ENCODE peak calls at places on chromosomes 12 and 14, in seven cellular contexts. O is T-helper 17 cell, Y is GM23248, D is CMK, H is endothelial cell of umbilical vein, M is hippocampal formation, P is NCI-H345. J is an unnamed sample.

GRCh38 chr12:121530600-121531355 is 50.0 kb downstream of the KDM2B start:
- DNase-seq in O (peak; percentile 29), Y (peak; percentile 81), D (peak; percentile 48), H (peak; percentile 72), M (peak; percentile 4), P (no peak), J (peak; percentile 25)

GRCh38 chr14:103556976-103557758 is 5.3 kb downstream of the BAG5 start:
- DNase-seq in O (no peak), Y (no peak), D (no peak), H (no peak), M (no peak), P (peak; percentile 38), J (no peak)

GRCh38 chr12:124456652-124457152 is 110.7 kb downstream of the NCOR2 start:
- DNase-seq in O (peak; percentile 32), Y (no peak), D (peak; percentile 67), H (no peak), M (no peak), P (no peak), J (peak; percentile 20)

GRCh38 chr14:101761881-101762529 is 496 bp downstream of the PPP2R5C start:
- DNase-seq in O (peak; percentile 37), Y (peak; percentile 68), D (no peak), H (peak; percentile 24), M (no peak), P (peak; percentile 37), J (peak; percentile 42)

GRCh38 chr12:56118688-56119045 is 601 bp downstream of the ZC3H10 start:
- DNase-seq in O (no peak), Y (no peak), D (no peak), H (no peak), M (no peak), P (peak; percentile 21), J (no peak)

GRCh38 chr12:5518584-5519365 is 86.9 kb downstream of the NTF3 start:
- DNase-seq in O (no peak), Y (no peak), D (no peak), H (no peak), M (no peak), P (no peak), J (no peak)

GRCh38 chr12:63782466-63782865 is 2.8 kb downstream of the RXYLT1 start:
- DNase-seq in O (no peak), Y (no peak), D (no peak), H (no peak), M (no peak), P (no peak), J (no peak)

GRCh38 chr14:58829594-58829993 is 191.8 kb downstream of the DACT1 start:
- DNase-seq in O (no peak), Y (no peak), D (no peak), H (no peak), M (no peak), P (peak; percentile 65), J (peak; percentile 94)

GRCh38 chr12:27779416-27779815 is 617 bp upstream of the KLHL42 start:
- DNase-seq in O (no peak), Y (peak; percentile 39), D (no peak), H (peak; percentile 25), M (peak; percentile 48), P (peak; percentile 25), J (peak; percentile 5)

GRCh38 chr14:54650331-54651017 is 83.5 kb downstream of the SAMD4A start:
- DNase-seq in O (no peak), Y (peak; percentile 84), D (peak; percentile 1), H (peak; percentile 93), M (peak; percentile 31), P (no peak), J (no peak)

GRCh38 chr12:118750666-118751065 is 230.7 kb upstream of the SRRM4 start:
- DNase-seq in O (no peak), Y (no peak), D (no peak), H (no peak), M (no peak), P (no peak), J (no peak)

GRCh38 chr12:12839003-12839395 is 25.9 kb downstream of the DDX47 start:
- DNase-seq in O (no peak), Y (no peak), D (no peak), H (no peak), M (no peak), P (no peak), J (no peak)

GRCh38 chr12:103877934-103878510 is 37.0 kb upstream of the NT5DC3 start:
- DNase-seq in O (no peak), Y (peak; percentile 80), D (peak; percentile 15), H (peak; percentile 52), M (peak; percentile 10), P (peak; percentile 82), J (peak; percentile 80)

GRCh38 chr12:132389066-132389465 is 59.7 kb upstream of the GALNT9 start:
- DNase-seq in O (no peak), Y (no peak), D (no peak), H (no peak), M (no peak), P (no peak), J (no peak)

GRCh38 chr12:115224031-115224430 is 540.1 kb upstream of the TBX3 start:
- DNase-seq in O (no peak), Y (peak; percentile 27), D (no peak), H (no peak), M (no peak), P (no peak), J (no peak)

GRCh38 chr12:122834229-122834920 is 882 bp upstream of the HIP1R start:
- DNase-seq in O (no peak), Y (peak; percentile 74), D (no peak), H (peak; percentile 83), M (peak; percentile 60), P (peak; percentile 83), J (peak; percentile 92)

GRCh38 chr12:23760495-23760894 is 189.0 kb downstream of the SOX5 start:
- DNase-seq in O (no peak), Y (no peak), D (no peak), H (no peak), M (no peak), P (peak; percentile 90), J (no peak)

GRCh38 chr12:51126297-51126696 is 42.9 kb upstream of the CSRNP2 start:
- DNase-seq in O (no peak), Y (no peak), D (no peak), H (no peak), M (no peak), P (no peak), J (no peak)

GRCh38 chr12:122202017-122202416 is 1.5 kb upstream of the B3GNT4 start:
- DNase-seq in O (no peak), Y (no peak), D (no peak), H (no peak), M (no peak), P (no peak), J (no peak)

J was measured in small intestine.